ENCODE peak calls at places on chromosomes 4 and X, in six cellular contexts. W is NT2/D1, Q is left lung, U is coronary artery, K is GM23248, F is cardiac fibroblast. N is an unnamed sample.

GRCh38 chrX:8955521-8955920 is 78.4 kb downstream of the FAM9B start:
- DNase-seq in W (no peak), Q (no peak), U (no peak), K (no peak), F (peak), N (no peak)

GRCh38 chr4:84878090-84878489 is 88.4 kb downstream of the WDFY3 start:
- DNase-seq in W (no peak), Q (no peak), U (no peak), K (peak), F (peak), N (no peak)

GRCh38 chr4:135065366-135065765 is 863.8 kb upstream of the PABPC4L start:
- DNase-seq in W (no peak), Q (no peak), U (no peak), K (no peak), F (no peak), N (no peak)

GRCh38 chr4:156931267-156931666 is 40.3 kb downstream of the PDGFC start:
- DNase-seq in W (no peak), Q (no peak), U (no peak), K (peak), F (peak), N (no peak)

GRCh38 chrX:153348421-153348820 is 14.5 kb downstream of the ZNF275 start:
- DNase-seq in W (no peak), Q (no peak), U (no peak), K (no peak), F (no peak), N (no peak)

GRCh38 chr4:94947681-94948108 is 189.9 kb downstream of the BMPR1B start:
- DNase-seq in W (no peak), Q (no peak), U (no peak), K (no peak), F (no peak), N (no peak)

GRCh38 chrX:115030635-115031034 is 13.2 kb upstream of the IL13RA2 start:
- DNase-seq in W (no peak), Q (no peak), U (no peak), K (no peak), F (no peak), N (peak)

GRCh38 chrX:134711135-134711941 is 53.1 kb upstream of the PLAC1 start:
- DNase-seq in W (no peak), Q (no peak), U (no peak), K (no peak), F (no peak), N (no peak)

GRCh38 chr4:78864405-78865024 is 74.7 kb downstream of the PAQR3 start:
- DNase-seq in W (peak), Q (no peak), U (no peak), K (peak), F (peak), N (peak)

GRCh38 chr4:71004281-71004851 is 10.9 kb downstream of the DCK start:
- DNase-seq in W (no peak), Q (no peak), U (no peak), K (no peak), F (no peak), N (peak)

GRCh38 chr4:150387983-150388382 is 194.0 kb upstream of the MAB21L2 start:
- DNase-seq in W (no peak), Q (no peak), U (no peak), K (no peak), F (no peak), N (no peak)

GRCh38 chr4:111501946-111502345 is 643.3 kb upstream of the FAM241A start:
- DNase-seq in W (no peak), Q (no peak), U (no peak), K (peak), F (no peak), N (no peak)

GRCh38 chrX:153968754-153969124 is 2.9 kb downstream of the HCFC1 start:
- DNase-seq in W (no peak), Q (no peak), U (no peak), K (peak), F (no peak), N (peak)

GRCh38 chr4:15042529-15043167 is 40.4 kb downstream of the CPEB2 start:
- DNase-seq in W (no peak), Q (no peak), U (no peak), K (peak), F (peak), N (no peak)

GRCh38 chr4:99826016-99826415 is 9.4 kb downstream of the DAPP1 start:
- DNase-seq in W (no peak), Q (no peak), U (no peak), K (no peak), F (no peak), N (no peak)

GRCh38 chr4:151184523-151185458 is 85.4 kb downstream of the RPS3A start:
- DNase-seq in W (no peak), Q (no peak), U (no peak), K (peak), F (peak), N (no peak)

GRCh38 chrX:8144925-8145324 is 26.1 kb downstream of the VCX2 start:
- DNase-seq in W (no peak), Q (no peak), U (no peak), K (no peak), F (no peak), N (no peak)

GRCh38 chrX:109472939-109473713 is 8.8 kb downstream of the GUCY2F start:
- DNase-seq in W (peak), Q (no peak), U (no peak), K (peak), F (peak), N (peak)

GRCh38 chrX:107272431-107272921 is 66.1 kb downstream of the DNAAF6 start:
- DNase-seq in W (no peak), Q (no peak), U (no peak), K (no peak), F (peak), N (no peak)

DNA sequence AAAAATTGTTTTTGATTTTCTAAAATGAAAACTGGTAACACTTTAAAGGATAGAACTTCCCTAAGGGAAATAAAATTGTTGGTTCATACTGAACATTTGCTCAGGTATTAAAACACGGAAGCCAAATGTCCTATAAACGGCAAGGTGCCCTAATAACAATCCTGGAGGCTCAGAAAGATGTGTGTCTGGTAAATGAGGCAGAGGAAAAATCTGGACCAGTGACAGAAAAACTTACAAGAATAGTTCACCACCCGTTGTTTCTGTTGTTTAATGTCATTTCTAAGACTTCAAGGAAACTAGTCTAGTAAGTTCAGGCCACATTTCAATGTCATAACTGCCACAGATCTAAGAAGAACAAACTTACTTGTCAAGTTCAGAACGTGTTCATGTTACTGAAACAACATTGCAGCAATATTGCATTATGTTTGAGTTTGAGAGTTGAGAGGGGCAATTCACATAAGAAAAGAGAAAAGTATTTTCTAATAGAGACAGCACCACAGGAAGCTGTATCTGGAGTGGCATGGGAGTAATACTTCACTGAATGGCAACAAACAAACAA is 476.6 kb downstream of the GRXCR1 start:
- DNase-seq in W (no peak), Q (no peak), U (no peak), K (no peak), F (no peak), N (no peak)
- H3K4me3 ChIP-seq in W (no peak), Q (no peak), U (no peak), K (no peak), F (no peak), N (no peak)

DNA sequence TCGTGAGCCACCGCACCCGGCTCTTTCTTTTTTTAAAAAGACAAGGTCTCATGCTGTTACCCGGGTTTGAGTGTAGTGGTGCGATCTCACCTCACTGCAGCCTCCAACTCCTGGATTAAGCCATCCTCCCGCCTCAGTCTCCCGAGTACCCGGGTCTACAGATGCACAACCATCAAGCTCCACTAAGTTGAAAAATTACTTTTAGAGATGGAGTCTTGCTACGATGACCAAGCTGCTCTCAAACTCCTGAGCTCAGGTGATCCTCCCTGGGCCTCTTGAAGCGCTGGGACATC is 2.0 kb downstream of the SLC25A6 start:
- DNase-seq in W (no peak), Q (peak), U (no peak), K (no peak), F (no peak), N (no peak)
- H3K4me3 ChIP-seq in W (peak), Q (no peak), U (no peak), K (peak), F (no peak), N (no peak)

GRCh38 chrX:113048480-113048879 is 207.8 kb upstream of the AMOT start:
- DNase-seq in W (no peak), Q (no peak), U (no peak), K (no peak), F (no peak), N (no peak)
- H3K4me3 ChIP-seq in W (no peak), Q (no peak), U (no peak), K (no peak), F (no peak), N (no peak)

GRCh38 chr4:147198411-147199051 is 252.9 kb upstream of the TTC29 start:
- DNase-seq in W (no peak), Q (no peak), U (no peak), K (no peak), F (peak), N (no peak)

GRCh38 chr4:147192679-147193078 is 247.0 kb upstream of the TTC29 start:
- DNase-seq in W (no peak), Q (no peak), U (no peak), K (no peak), F (peak), N (no peak)

GRCh38 chr4:147195386-147195785 is 249.7 kb upstream of the TTC29 start:
- DNase-seq in W (no peak), Q (no peak), U (no peak), K (no peak), F (no peak), N (no peak)

GRCh38 chr4:147194604-147195003 is 248.9 kb upstream of the TTC29 start:
- DNase-seq in W (no peak), Q (no peak), U (no peak), K (no peak), F (peak), N (peak)

DNA sequence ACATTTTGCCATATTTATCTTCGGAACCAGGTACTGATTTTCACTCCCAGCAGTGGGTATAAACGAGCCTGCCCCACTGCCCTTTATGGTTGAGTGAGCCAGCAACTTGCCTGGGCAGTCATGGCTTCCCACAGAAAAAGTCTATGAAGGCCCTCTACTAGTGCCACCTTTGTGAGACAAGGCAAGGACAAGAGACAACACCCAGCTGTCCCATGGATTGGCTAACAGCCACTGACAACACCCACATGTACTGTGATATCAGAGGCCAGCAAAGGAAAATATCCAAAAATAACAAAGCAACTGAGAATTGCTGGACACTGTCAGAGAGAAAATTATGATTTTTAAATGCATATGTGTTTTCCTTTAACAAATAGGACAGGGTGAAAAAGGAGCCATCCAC is 248.4 kb upstream of the TTC29 start:
- DNase-seq in W (no peak), Q (no peak), U (no peak), K (no peak), F (peak), N (peak)
- H3K4me3 ChIP-seq in W (no peak), Q (no peak), U (peak), K (no peak), F (no peak), N (peak)

GRCh38 chr4:185774815-185775684 is 36.9 kb downstream of the SORBS2 start:
- DNase-seq in W (no peak), Q (peak), U (peak), K (peak), F (peak), N (no peak)

GRCh38 chr4:185771696-185772390 is 40.2 kb downstream of the SORBS2 start:
- DNase-seq in W (no peak), Q (no peak), U (no peak), K (peak), F (no peak), N (no peak)

GRCh38 chr4:185774076-185774731 is 37.8 kb downstream of the SORBS2 start:
- DNase-seq in W (no peak), Q (no peak), U (no peak), K (no peak), F (no peak), N (no peak)

GRCh38 chr4:185773419-185773818 is 38.6 kb downstream of the SORBS2 start:
- DNase-seq in W (no peak), Q (peak), U (no peak), K (no peak), F (no peak), N (no peak)

GRCh38 chr4:185772391-185773093 is 39.5 kb downstream of the SORBS2 start:
- DNase-seq in W (no peak), Q (no peak), U (no peak), K (no peak), F (no peak), N (peak)
- H3K4me3 ChIP-seq in W (no peak), Q (no peak), U (peak), K (no peak), F (no peak), N (no peak)

DNA sequence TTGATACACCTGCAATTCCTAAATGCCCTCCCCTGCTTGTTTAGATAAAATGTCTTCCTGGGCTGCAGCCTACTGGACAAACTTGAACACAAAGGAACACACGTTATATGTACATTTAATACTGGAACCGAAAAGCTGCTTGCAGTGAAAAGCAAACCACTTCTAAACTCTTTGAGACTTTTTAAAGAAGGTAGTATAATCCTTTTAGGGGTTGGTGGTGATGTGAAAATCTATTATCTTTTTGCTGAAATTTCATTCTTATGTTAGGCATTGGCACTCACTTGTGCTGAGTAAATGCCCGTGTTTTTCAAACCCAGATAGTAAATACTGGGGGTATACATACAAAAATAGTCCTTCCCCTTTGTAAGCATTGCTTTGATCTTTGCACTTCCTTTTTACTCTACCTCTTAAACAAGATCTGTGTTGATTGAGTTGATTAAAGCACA is 2.2 kb downstream of the NFKB1 start:
- DNase-seq in W (no peak), Q (no peak), U (no peak), K (no peak), F (no peak), N (peak)
- H3K4me3 ChIP-seq in W (no peak), Q (no peak), U (peak), K (peak), F (no peak), N (peak)

GRCh38 chrX:136780241-136780640 is 491 bp downstream of the ARHGEF6 start:
- DNase-seq in W (no peak), Q (no peak), U (no peak), K (peak), F (no peak), N (peak)
- H3K4me3 ChIP-seq in W (no peak), Q (no peak), U (peak), K (peak), F (no peak), N (peak)

DNA sequence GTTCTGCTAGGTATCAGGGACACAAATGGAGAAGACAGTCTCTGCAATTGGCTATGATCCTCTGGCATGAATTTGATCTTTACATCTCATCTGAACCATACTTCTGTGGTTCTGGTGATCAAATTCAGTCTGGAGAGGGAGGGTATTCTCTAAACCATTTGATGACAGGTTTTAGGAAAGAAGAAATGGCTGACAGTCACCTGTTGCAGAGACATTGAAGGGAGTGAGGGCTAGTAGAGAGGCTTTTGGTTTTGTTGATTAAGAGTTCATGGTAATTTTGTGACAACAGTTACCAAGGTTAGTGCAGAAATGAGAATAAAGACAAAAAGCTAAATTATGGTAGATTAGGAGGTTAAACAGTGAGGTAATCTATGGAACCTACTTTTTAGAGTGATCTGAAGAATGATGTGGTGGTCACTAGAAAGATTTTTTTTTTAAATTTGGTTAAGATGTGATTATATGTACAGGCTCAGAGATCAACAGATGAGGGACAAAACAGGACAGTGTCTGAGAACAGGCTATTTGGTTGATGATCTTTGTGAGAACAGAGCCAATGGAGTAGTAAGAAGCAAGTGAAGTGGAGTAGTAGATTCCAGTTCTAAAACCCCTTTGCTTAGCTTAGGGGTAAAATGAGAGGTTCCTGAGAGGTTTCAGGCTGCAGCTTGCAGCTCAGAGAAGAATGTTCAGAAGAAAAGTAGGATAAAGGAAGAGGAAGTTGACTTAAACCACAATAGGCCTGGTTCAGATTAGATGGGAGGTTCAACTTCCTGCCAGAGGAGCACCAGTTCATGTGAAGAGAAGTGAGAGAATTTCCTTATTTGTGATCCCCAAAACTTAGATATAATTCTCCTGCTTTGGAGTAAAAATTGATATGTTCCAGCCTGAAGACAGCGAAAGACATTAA is 34.7 kb downstream of the VSIG4 start:
- DNase-seq in W (no peak), Q (no peak), U (no peak), K (no peak), F (no peak), N (no peak)
- H3K4me3 ChIP-seq in W (no peak), Q (no peak), U (no peak), K (no peak), F (no peak), N (no peak)

DNA sequence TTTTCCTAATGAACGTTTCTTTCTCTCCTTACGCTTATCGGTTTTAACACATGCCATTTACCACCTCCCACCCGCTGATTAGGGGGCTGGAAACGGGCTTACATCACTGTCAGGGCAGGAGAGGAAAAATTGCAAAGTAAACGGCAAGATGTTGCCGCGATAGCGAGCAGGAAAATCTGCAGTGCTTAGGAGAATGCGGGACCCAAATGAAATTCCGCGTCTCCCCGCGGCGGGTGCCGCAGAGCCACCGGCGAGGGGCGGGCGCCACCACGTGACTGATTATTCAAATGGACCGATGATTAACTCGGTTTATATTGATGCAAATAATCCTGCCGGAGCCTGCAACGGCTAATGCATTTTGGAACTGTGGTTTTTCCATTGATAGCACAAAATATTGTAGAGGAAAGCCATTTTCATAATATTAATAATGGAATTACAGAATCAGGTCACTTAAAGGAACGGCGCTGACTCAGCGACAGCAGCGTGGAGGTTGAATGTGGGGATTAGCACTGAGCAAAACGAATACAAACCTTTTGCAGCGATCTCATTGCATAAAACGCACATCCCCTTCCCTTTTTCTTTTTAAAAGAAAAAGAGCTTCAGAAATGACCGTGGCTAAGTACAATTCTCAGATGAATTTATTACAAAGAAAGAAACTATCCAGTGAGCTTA is 224.2 kb downstream of the STIM2 start:
- DNase-seq in W (no peak), Q (no peak), U (no peak), K (peak), F (peak), N (no peak)
- H3K4me3 ChIP-seq in W (no peak), Q (no peak), U (peak), K (peak), F (peak), N (no peak)

N was measured in GM12865.